ENCODE peak calls at places on chromosome 2, in six cellular contexts. One of them, this sample, is unnamed.

GRCh38 chr2:105262662-105263091 is 21.1 kb downstream of the GPR45 start:
- DNase-seq in right lobe of liver: no peak
- DNase-seq in MV-4-11: no peak
- DNase-seq in left lung: no peak
- DNase-seq in colonic mucosa: no peak
- DNase-seq in Karpas-422: no peak
- DNase-seq in this sample: no peak

GRCh38 chr2:62304429-62305417 is 108.8 kb downstream of the B3GNT2 start:
- DNase-seq in left lung: peak; percentile 85
- DNase-seq in MV-4-11: peak; percentile 95
- DNase-seq in right lobe of liver: peak; percentile 67
- DNase-seq in colonic mucosa: peak; percentile 86
- DNase-seq in Karpas-422: no peak
- DNase-seq in this sample: peak; percentile 76

GRCh38 chr2:25335971-25336370 is 5.8 kb downstream of the DNMT3A start:
- DNase-seq in MV-4-11: no peak
- DNase-seq in left lung: no peak
- DNase-seq in Karpas-422: no peak
- DNase-seq in right lobe of liver: no peak
- DNase-seq in colonic mucosa: no peak
- DNase-seq in this sample: no peak

GRCh38 chr2:240960963-240961876 is 37.2 kb upstream of the SNED1 start:
- DNase-seq in Karpas-422: no peak
- DNase-seq in MV-4-11: peak; percentile 86
- DNase-seq in colonic mucosa: no peak
- DNase-seq in right lobe of liver: peak; percentile 49
- DNase-seq in left lung: no peak
- DNase-seq in this sample: no peak

GRCh38 chr2:111050701-111051376 is 69.9 kb upstream of the BCL2L11 start:
- DNase-seq in Karpas-422: no peak
- DNase-seq in left lung: no peak
- DNase-seq in colonic mucosa: peak; percentile 18
- DNase-seq in right lobe of liver: no peak
- DNase-seq in MV-4-11: no peak
- DNase-seq in this sample: no peak

GRCh38 chr2:41167014-41167413 is 715.1 kb upstream of the SLC8A1 start:
- DNase-seq in colonic mucosa: no peak
- DNase-seq in Karpas-422: no peak
- DNase-seq in left lung: no peak
- DNase-seq in right lobe of liver: no peak
- DNase-seq in MV-4-11: no peak
- DNase-seq in this sample: no peak

GRCh38 chr2:166651991-166652390 is 157.9 kb upstream of the SCN7A start:
- DNase-seq in MV-4-11: no peak
- DNase-seq in colonic mucosa: no peak
- DNase-seq in right lobe of liver: no peak
- DNase-seq in Karpas-422: no peak
- DNase-seq in left lung: no peak
- DNase-seq in this sample: no peak

GRCh38 chr2:64426191-64426952 is 27.6 kb upstream of the LGALSL start:
- DNase-seq in Karpas-422: no peak
- DNase-seq in left lung: no peak
- DNase-seq in right lobe of liver: no peak
- DNase-seq in MV-4-11: no peak
- DNase-seq in colonic mucosa: peak; percentile 16
- DNase-seq in this sample: peak; percentile 36

GRCh38 chr2:126914811-126915500 is 16.3 kb downstream of the TEX51 start:
- DNase-seq in right lobe of liver: peak; percentile 38
- DNase-seq in MV-4-11: no peak
- DNase-seq in colonic mucosa: peak; percentile 12
- DNase-seq in Karpas-422: peak; percentile 22
- DNase-seq in left lung: no peak
- DNase-seq in this sample: no peak

GRCh38 chr2:188292446-188293239 is 969 bp downstream of the GULP1 start:
- DNase-seq in colonic mucosa: peak; percentile 78
- DNase-seq in left lung: peak; percentile 88
- DNase-seq in Karpas-422: no peak
- DNase-seq in MV-4-11: no peak
- DNase-seq in right lobe of liver: peak; percentile 47
- DNase-seq in this sample: peak; percentile 94

GRCh38 chr2:232368311-232368731 is 10.2 kb upstream of the ALPP start:
- DNase-seq in left lung: no peak
- DNase-seq in Karpas-422: no peak
- DNase-seq in MV-4-11: no peak
- DNase-seq in colonic mucosa: no peak
- DNase-seq in right lobe of liver: no peak
- DNase-seq in this sample: no peak

GRCh38 chr2:98134601-98135000 is 47.6 kb downstream of the VWA3B start:
- DNase-seq in right lobe of liver: no peak
- DNase-seq in colonic mucosa: no peak
- DNase-seq in Karpas-422: no peak
- DNase-seq in MV-4-11: no peak
- DNase-seq in left lung: no peak
- DNase-seq in this sample: no peak

GRCh38 chr2:160596431-160596830 is 102.8 kb upstream of the RBMS1 start:
- DNase-seq in left lung: no peak
- DNase-seq in right lobe of liver: no peak
- DNase-seq in Karpas-422: no peak
- DNase-seq in MV-4-11: no peak
- DNase-seq in colonic mucosa: no peak
- DNase-seq in this sample: no peak

GRCh38 chr2:145095641-145096435 is 575.9 kb upstream of the ZEB2 start:
- DNase-seq in colonic mucosa: no peak
- DNase-seq in MV-4-11: peak; percentile 66
- DNase-seq in Karpas-422: no peak
- DNase-seq in left lung: no peak
- DNase-seq in right lobe of liver: no peak
- DNase-seq in this sample: no peak

This sample was measured in small intestine.